ENCODE peak calls at places on chromosomes 7 and 10, in seven cellular contexts. One of them, this sample, is unnamed.

GRCh38 chr7:33062023-33062781 is at the start of gene NT5C3A:
- DNase-seq in A549: peak
- DNase-seq in transverse colon: peak
- DNase-seq in ovary: no peak
- DNase-seq in upper lobe of left lung: no peak
- DNase-seq in heart left ventricle: peak
- DNase-seq in tibial nerve: no peak
- DNase-seq in this sample: no peak

GRCh38 chr10:98323221-98324164 is 55.5 kb upstream of the LOXL4 start:
- DNase-seq in A549: no peak
- DNase-seq in transverse colon: peak
- DNase-seq in ovary: no peak
- DNase-seq in upper lobe of left lung: peak
- DNase-seq in heart left ventricle: peak
- DNase-seq in tibial nerve: peak
- DNase-seq in this sample: peak

GRCh38 chr7:27210441-27211083 is 10.7 kb upstream of the HOXA13 start:
- DNase-seq in A549: peak
- DNase-seq in transverse colon: peak
- DNase-seq in ovary: no peak
- DNase-seq in upper lobe of left lung: peak
- DNase-seq in heart left ventricle: peak
- DNase-seq in tibial nerve: peak
- DNase-seq in this sample: no peak

GRCh38 chr7:36795451-36796021 is 71.2 kb upstream of the AOAH start:
- DNase-seq in A549: no peak
- DNase-seq in transverse colon: no peak
- DNase-seq in ovary: no peak
- DNase-seq in upper lobe of left lung: no peak
- DNase-seq in heart left ventricle: no peak
- DNase-seq in tibial nerve: no peak
- DNase-seq in this sample: no peak

GRCh38 chr7:26159243-26159642 is 7.2 kb downstream of the NFE2L3 start:
- DNase-seq in A549: no peak
- DNase-seq in transverse colon: no peak
- DNase-seq in ovary: no peak
- DNase-seq in upper lobe of left lung: no peak
- DNase-seq in heart left ventricle: no peak
- DNase-seq in tibial nerve: no peak
- DNase-seq in this sample: no peak

GRCh38 chr7:115009139-115009538 is 87.2 kb downstream of the MDFIC start:
- DNase-seq in A549: no peak
- DNase-seq in transverse colon: no peak
- DNase-seq in ovary: no peak
- DNase-seq in upper lobe of left lung: no peak
- DNase-seq in heart left ventricle: no peak
- DNase-seq in tibial nerve: no peak
- DNase-seq in this sample: no peak

GRCh38 chr10:78576276-78576675 is 492.5 kb upstream of the ZMIZ1 start:
- DNase-seq in A549: no peak
- DNase-seq in transverse colon: no peak
- DNase-seq in ovary: no peak
- DNase-seq in upper lobe of left lung: no peak
- DNase-seq in heart left ventricle: peak
- DNase-seq in tibial nerve: no peak
- DNase-seq in this sample: peak

GRCh38 chr7:879706-880105 is 3.4 kb downstream of the GET4 start:
- DNase-seq in A549: no peak
- DNase-seq in transverse colon: no peak
- DNase-seq in ovary: no peak
- DNase-seq in upper lobe of left lung: no peak
- DNase-seq in heart left ventricle: no peak
- DNase-seq in tibial nerve: no peak
- DNase-seq in this sample: no peak

GRCh38 chr7:13532028-13532753 is 457.3 kb downstream of the ETV1 start:
- DNase-seq in A549: no peak
- DNase-seq in transverse colon: no peak
- DNase-seq in ovary: no peak
- DNase-seq in upper lobe of left lung: no peak
- DNase-seq in heart left ventricle: no peak
- DNase-seq in tibial nerve: no peak
- DNase-seq in this sample: no peak

GRCh38 chr7:30934732-30935568 is 23.3 kb downstream of the AQP1 start:
- DNase-seq in A549: no peak
- DNase-seq in transverse colon: no peak
- DNase-seq in ovary: no peak
- DNase-seq in upper lobe of left lung: no peak
- DNase-seq in heart left ventricle: peak
- DNase-seq in tibial nerve: no peak
- DNase-seq in this sample: no peak

GRCh38 chr10:101567165-101568006 is 20.7 kb downstream of the POLL start:
- DNase-seq in A549: no peak
- DNase-seq in transverse colon: no peak
- DNase-seq in ovary: no peak
- DNase-seq in upper lobe of left lung: no peak
- DNase-seq in heart left ventricle: no peak
- DNase-seq in tibial nerve: no peak
- DNase-seq in this sample: no peak

GRCh38 chr7:40437498-40437897 is 302.7 kb downstream of the SUGCT start:
- DNase-seq in A549: no peak
- DNase-seq in transverse colon: no peak
- DNase-seq in ovary: no peak
- DNase-seq in upper lobe of left lung: no peak
- DNase-seq in heart left ventricle: no peak
- DNase-seq in tibial nerve: no peak
- DNase-seq in this sample: no peak

GRCh38 chr10:88538038-88538437 is 45.1 kb downstream of the RNLS start:
- DNase-seq in A549: no peak
- DNase-seq in transverse colon: no peak
- DNase-seq in ovary: no peak
- DNase-seq in upper lobe of left lung: no peak
- DNase-seq in heart left ventricle: no peak
- DNase-seq in tibial nerve: no peak
- DNase-seq in this sample: no peak

GRCh38 chr7:128710391-128710930 is 28.7 kb upstream of the CALU start:
- DNase-seq in A549: no peak
- DNase-seq in transverse colon: no peak
- DNase-seq in ovary: no peak
- DNase-seq in upper lobe of left lung: no peak
- DNase-seq in heart left ventricle: no peak
- DNase-seq in tibial nerve: no peak
- DNase-seq in this sample: no peak

GRCh38 chr10:95656291-95657164 is at the start of gene ALDH18A1:
- DNase-seq in A549: peak
- DNase-seq in transverse colon: peak
- DNase-seq in ovary: peak
- DNase-seq in upper lobe of left lung: peak
- DNase-seq in heart left ventricle: peak
- DNase-seq in tibial nerve: peak
- DNase-seq in this sample: peak

GRCh38 chr10:30529373-30529998 is 95.5 kb downstream of the MAP3K8 start:
- DNase-seq in A549: no peak
- DNase-seq in transverse colon: peak
- DNase-seq in ovary: no peak
- DNase-seq in upper lobe of left lung: peak
- DNase-seq in heart left ventricle: peak
- DNase-seq in tibial nerve: peak
- DNase-seq in this sample: peak

GRCh38 chr7:157493017-157493416 is 156.2 kb downstream of the DNAJB6 start:
- DNase-seq in A549: no peak
- DNase-seq in transverse colon: no peak
- DNase-seq in ovary: no peak
- DNase-seq in upper lobe of left lung: no peak
- DNase-seq in heart left ventricle: no peak
- DNase-seq in tibial nerve: no peak
- DNase-seq in this sample: peak

GRCh38 chr7:73704640-73705550 is 14.6 kb downstream of the STX1A start:
- DNase-seq in A549: peak
- DNase-seq in transverse colon: no peak
- DNase-seq in ovary: peak
- DNase-seq in upper lobe of left lung: no peak
- DNase-seq in heart left ventricle: no peak
- DNase-seq in tibial nerve: no peak
- DNase-seq in this sample: no peak

GRCh38 chr7:47577351-47577919 is 4.5 kb downstream of the TNS3 start:
- DNase-seq in A549: no peak
- DNase-seq in transverse colon: no peak
- DNase-seq in ovary: peak
- DNase-seq in upper lobe of left lung: peak
- DNase-seq in heart left ventricle: peak
- DNase-seq in tibial nerve: no peak
- DNase-seq in this sample: no peak

GRCh38 chr7:151460474-151460855 is 20.5 kb upstream of the CRYGN start:
- DNase-seq in A549: no peak
- DNase-seq in transverse colon: no peak
- DNase-seq in ovary: no peak
- DNase-seq in upper lobe of left lung: peak
- DNase-seq in heart left ventricle: peak
- DNase-seq in tibial nerve: peak
- DNase-seq in this sample: peak

GRCh38 chr7:131840291-131840690 is 283.9 kb upstream of the PODXL start:
- DNase-seq in A549: no peak
- DNase-seq in transverse colon: no peak
- DNase-seq in ovary: no peak
- DNase-seq in upper lobe of left lung: no peak
- DNase-seq in heart left ventricle: no peak
- DNase-seq in tibial nerve: no peak
- DNase-seq in this sample: no peak

GRCh38 chr10:69660296-69660695 is 30.2 kb downstream of the FAM241B start:
- DNase-seq in A549: no peak
- DNase-seq in transverse colon: no peak
- DNase-seq in ovary: no peak
- DNase-seq in upper lobe of left lung: no peak
- DNase-seq in heart left ventricle: no peak
- DNase-seq in tibial nerve: no peak
- DNase-seq in this sample: no peak

GRCh38 chr10:30587522-30588031 is 42.0 kb downstream of the LYZL2 start:
- DNase-seq in A549: no peak
- DNase-seq in transverse colon: peak
- DNase-seq in ovary: no peak
- DNase-seq in upper lobe of left lung: no peak
- DNase-seq in heart left ventricle: peak
- DNase-seq in tibial nerve: no peak
- DNase-seq in this sample: peak

GRCh38 chr7:27409776-27410175 is 167.2 kb downstream of the EVX1 start:
- DNase-seq in A549: no peak
- DNase-seq in transverse colon: no peak
- DNase-seq in ovary: no peak
- DNase-seq in upper lobe of left lung: no peak
- DNase-seq in heart left ventricle: no peak
- DNase-seq in tibial nerve: no peak
- DNase-seq in this sample: no peak

GRCh38 chr10:78619244-78619851 is 449.4 kb upstream of the ZMIZ1 start:
- DNase-seq in A549: no peak
- DNase-seq in transverse colon: peak
- DNase-seq in ovary: no peak
- DNase-seq in upper lobe of left lung: no peak
- DNase-seq in heart left ventricle: no peak
- DNase-seq in tibial nerve: no peak
- DNase-seq in this sample: peak

GRCh38 chr10:71708301-71708703 is 11.3 kb downstream of the C10orf105 start:
- DNase-seq in A549: peak
- DNase-seq in transverse colon: peak
- DNase-seq in ovary: peak
- DNase-seq in upper lobe of left lung: peak
- DNase-seq in heart left ventricle: peak
- DNase-seq in tibial nerve: no peak
- DNase-seq in this sample: no peak

GRCh38 chr7:144873316-144873845 is 37.5 kb upstream of the TPK1 start:
- DNase-seq in A549: no peak
- DNase-seq in transverse colon: no peak
- DNase-seq in ovary: no peak
- DNase-seq in upper lobe of left lung: no peak
- DNase-seq in heart left ventricle: no peak
- DNase-seq in tibial nerve: no peak
- DNase-seq in this sample: no peak

GRCh38 chr7:14021069-14021468 is 31.6 kb upstream of the ETV1 start:
- DNase-seq in A549: no peak
- DNase-seq in transverse colon: no peak
- DNase-seq in ovary: no peak
- DNase-seq in upper lobe of left lung: no peak
- DNase-seq in heart left ventricle: no peak
- DNase-seq in tibial nerve: no peak
- DNase-seq in this sample: no peak

GRCh38 chr10:18429335-18429734 is 222.1 kb downstream of the NSUN6 start:
- DNase-seq in A549: no peak
- DNase-seq in transverse colon: no peak
- DNase-seq in ovary: no peak
- DNase-seq in upper lobe of left lung: no peak
- DNase-seq in heart left ventricle: no peak
- DNase-seq in tibial nerve: no peak
- DNase-seq in this sample: no peak

GRCh38 chr7:92293887-92294616 is 48.3 kb downstream of the ANKIB1 start:
- DNase-seq in A549: no peak
- DNase-seq in transverse colon: no peak
- DNase-seq in ovary: no peak
- DNase-seq in upper lobe of left lung: no peak
- DNase-seq in heart left ventricle: no peak
- DNase-seq in tibial nerve: no peak
- DNase-seq in this sample: no peak
- H3K4me3 ChIP-seq in A549: no peak
- H3K4me3 ChIP-seq in transverse colon: peak
- H3K4me3 ChIP-seq in ovary: peak
- H3K4me3 ChIP-seq in upper lobe of left lung: no peak
- H3K4me3 ChIP-seq in heart left ventricle: peak
- H3K4me3 ChIP-seq in tibial nerve: peak
- H3K4me3 ChIP-seq in this sample: no peak

GRCh38 chr7:22854158-22855048 is 31.8 kb upstream of the TOMM7 start:
- DNase-seq in A549: peak
- DNase-seq in transverse colon: peak
- DNase-seq in ovary: peak
- DNase-seq in upper lobe of left lung: peak
- DNase-seq in heart left ventricle: peak
- DNase-seq in tibial nerve: peak
- DNase-seq in this sample: peak
- TF ChIP-seq POLR2A in A549: peak
- TF ChIP-seq POLR2A in transverse colon: peak
- TF ChIP-seq POLR2A in ovary: peak
- TF ChIP-seq POLR2A in upper lobe of left lung: no peak
- TF ChIP-seq POLR2A in heart left ventricle: peak
- TF ChIP-seq POLR2A in tibial nerve: peak
- TF ChIP-seq POLR2A in this sample: no peak

GRCh38 chr7:155765458-155765857 is 46.8 kb downstream of the SHH start:
- DNase-seq in A549: no peak
- DNase-seq in transverse colon: no peak
- DNase-seq in ovary: no peak
- DNase-seq in upper lobe of left lung: no peak
- DNase-seq in heart left ventricle: no peak
- DNase-seq in tibial nerve: no peak
- DNase-seq in this sample: no peak
- TF ChIP-seq CTCF in A549: no peak
- TF ChIP-seq CTCF in transverse colon: no peak
- TF ChIP-seq CTCF in ovary: no peak
- TF ChIP-seq CTCF in upper lobe of left lung: no peak
- TF ChIP-seq CTCF in heart left ventricle: no peak
- TF ChIP-seq CTCF in tibial nerve: no peak
- TF ChIP-seq CTCF in this sample: no peak

DNA sequence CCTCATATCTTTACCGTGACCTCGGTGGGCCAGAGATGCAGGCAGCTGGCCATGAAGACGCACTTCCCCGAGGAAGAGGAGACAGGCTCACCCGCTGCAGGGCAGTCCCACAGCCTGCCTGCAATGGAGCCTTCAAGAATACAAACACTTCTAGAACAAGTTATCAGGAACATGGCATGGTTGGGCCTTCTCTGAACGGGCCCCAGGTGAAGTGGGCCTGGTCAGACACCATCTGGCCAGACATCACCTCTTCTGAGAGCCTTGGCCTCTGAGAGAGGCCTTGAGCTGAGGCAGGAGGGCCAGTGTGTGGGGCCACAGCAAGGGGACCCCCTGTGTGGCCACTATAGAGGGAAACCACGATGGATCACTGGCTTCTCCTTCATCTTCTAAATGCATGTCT is 112.4 kb upstream of the GDF10 start:
- DNase-seq in A549: no peak
- DNase-seq in transverse colon: no peak
- DNase-seq in ovary: no peak
- DNase-seq in upper lobe of left lung: no peak
- DNase-seq in heart left ventricle: no peak
- DNase-seq in tibial nerve: no peak
- DNase-seq in this sample: no peak
- H3K4me3 ChIP-seq in A549: no peak
- H3K4me3 ChIP-seq in transverse colon: no peak
- H3K4me3 ChIP-seq in ovary: no peak
- H3K4me3 ChIP-seq in upper lobe of left lung: no peak
- H3K4me3 ChIP-seq in heart left ventricle: no peak
- H3K4me3 ChIP-seq in tibial nerve: no peak
- H3K4me3 ChIP-seq in this sample: no peak